ENCODE peak calls at places on chromosome 10, in nine cellular contexts. C, L, R, T, I, S, W, U and Y are unnamed samples.

GRCh38 chr10:63806330-63806729 is 285.1 kb downstream of the REEP3 start:
- DNase-seq in C (no peak), L (no peak), R (no peak), T (no peak), I (no peak), S (no peak), W (no peak), U (no peak), Y (no peak)

GRCh38 chr10:125155101-125155500 is 5.3 kb downstream of the CTBP2 start:
- DNase-seq in C (no peak), L (no peak), R (no peak), T (no peak), I (no peak), S (no peak), W (no peak), U (no peak), Y (no peak)

GRCh38 chr10:65570143-65571010 is 1355.5 kb upstream of the LRRTM3 start:
- DNase-seq in C (no peak), L (peak; percentile 10), R (no peak), T (no peak), I (no peak), S (peak; percentile 53), W (no peak), U (no peak), Y (no peak)

GRCh38 chr10:14382531-14382930 is 51.8 kb upstream of the FRMD4A start:
- DNase-seq in C (no peak), L (no peak), R (no peak), T (no peak), I (no peak), S (no peak), W (no peak), U (no peak), Y (no peak)

GRCh38 chr10:91194497-91195179 is 25.8 kb upstream of the PCGF5 start:
- DNase-seq in C (no peak), L (no peak), R (no peak), T (no peak), I (no peak), S (no peak), W (no peak), U (no peak), Y (no peak)

GRCh38 chr10:12382956-12383531 is 33.7 kb downstream of the CAMK1D start:
- DNase-seq in C (no peak), L (no peak), R (no peak), T (no peak), I (no peak), S (no peak), W (no peak), U (no peak), Y (no peak)

GRCh38 chr10:125355657-125356056 is 195.3 kb upstream of the CTBP2 start:
- DNase-seq in C (no peak), L (no peak), R (no peak), T (no peak), I (no peak), S (no peak), W (no peak), U (no peak), Y (no peak)

GRCh38 chr10:89369142-89370105 is 8.4 kb upstream of the IFIT1B start:
- DNase-seq in C (no peak), L (no peak), R (no peak), T (peak; percentile 31), I (no peak), S (no peak), W (no peak), U (no peak), Y (no peak)

GRCh38 chr10:22320591-22321155 is at the start of gene BMI1:
- DNase-seq in C (peak; percentile 46), L (no peak), R (peak; percentile 55), T (peak; percentile 58), I (peak; percentile 87), S (peak; percentile 77), W (peak; percentile 63), U (peak; percentile 85), Y (no peak)

GRCh38 chr10:7512487-7512886 is 101.7 kb upstream of the SFMBT2 start:
- DNase-seq in C (no peak), L (no peak), R (no peak), T (no peak), I (no peak), S (no peak), W (no peak), U (no peak), Y (no peak)

GRCh38 chr10:29473411-29474100 is 161.2 kb downstream of the SVIL start:
- DNase-seq in C (no peak), L (no peak), R (no peak), T (no peak), I (no peak), S (no peak), W (no peak), U (no peak), Y (no peak)